ENCODE peak calls at places on chromosomes 4 and X, in four cellular contexts. One of them, this sample, is unnamed.

GRCh38 chrX:13764765-13765164 is 30.2 kb downstream of the OFD1 start:
- DNase-seq in HCT116: no peak
- DNase-seq in cardiac muscle cell: peak; percentile 17
- DNase-seq in transverse colon: no peak
- DNase-seq in this sample: peak; percentile 6

GRCh38 chrX:57964975-57965374 is 54.7 kb upstream of the ZXDA start:
- DNase-seq in HCT116: no peak
- DNase-seq in cardiac muscle cell: no peak
- DNase-seq in transverse colon: no peak
- DNase-seq in this sample: no peak

GRCh38 chr4:136002316-136002715 is 1530.0 kb downstream of the PCDH18 start:
- DNase-seq in HCT116: no peak
- DNase-seq in cardiac muscle cell: no peak
- DNase-seq in transverse colon: no peak
- DNase-seq in this sample: peak; percentile 4

GRCh38 chr4:7831330-7831729 is 108.3 kb downstream of the AFAP1 start:
- DNase-seq in HCT116: no peak
- DNase-seq in cardiac muscle cell: peak; percentile 70
- DNase-seq in transverse colon: no peak
- DNase-seq in this sample: peak; percentile 88

GRCh38 chr4:6470502-6471302 is 1.7 kb downstream of the PPP2R2C start:
- DNase-seq in HCT116: no peak
- DNase-seq in cardiac muscle cell: peak; percentile 64
- DNase-seq in transverse colon: no peak
- DNase-seq in this sample: no peak

GRCh38 chrX:148134578-148134977 is 153.4 kb downstream of the FMR1NB start:
- DNase-seq in HCT116: no peak
- DNase-seq in cardiac muscle cell: no peak
- DNase-seq in transverse colon: no peak
- DNase-seq in this sample: no peak

GRCh38 chr4:11263208-11263607 is 165.5 kb downstream of the HS3ST1 start:
- DNase-seq in HCT116: no peak
- DNase-seq in cardiac muscle cell: no peak
- DNase-seq in transverse colon: no peak
- DNase-seq in this sample: no peak

GRCh38 chr4:152776352-152776751 is 3.2 kb downstream of the TIGD4 start:
- DNase-seq in HCT116: no peak
- DNase-seq in cardiac muscle cell: peak; percentile 25
- DNase-seq in transverse colon: no peak
- DNase-seq in this sample: peak; percentile 1

GRCh38 chr4:76168688-76169087 is 20.5 kb upstream of the NUP54 start:
- DNase-seq in HCT116: no peak
- DNase-seq in cardiac muscle cell: no peak
- DNase-seq in transverse colon: no peak
- DNase-seq in this sample: no peak

GRCh38 chr4:128558896-128559669 is 250.4 kb upstream of the JADE1 start:
- DNase-seq in HCT116: no peak
- DNase-seq in cardiac muscle cell: peak; percentile 55
- DNase-seq in transverse colon: no peak
- DNase-seq in this sample: no peak

GRCh38 chr4:113596396-113596795 is 165.1 kb downstream of the CAMK2D start:
- DNase-seq in HCT116: peak; percentile 21
- DNase-seq in cardiac muscle cell: no peak
- DNase-seq in transverse colon: no peak
- DNase-seq in this sample: no peak

GRCh38 chr4:29539226-29539625 is 1180.9 kb upstream of the PCDH7 start:
- DNase-seq in HCT116: no peak
- DNase-seq in cardiac muscle cell: peak; percentile 2
- DNase-seq in transverse colon: no peak
- DNase-seq in this sample: no peak

GRCh38 chr4:166846939-166847338 is 387.4 kb downstream of the SPOCK3 start:
- DNase-seq in HCT116: no peak
- DNase-seq in cardiac muscle cell: no peak
- DNase-seq in transverse colon: no peak
- DNase-seq in this sample: no peak

GRCh38 chrX:154607370-154607769 is 11.7 kb downstream of the CTAG1B start:
- DNase-seq in HCT116: no peak
- DNase-seq in cardiac muscle cell: peak; percentile 4
- DNase-seq in transverse colon: no peak
- DNase-seq in this sample: no peak

GRCh38 chrX:1152090-1152489 is 60.4 kb downstream of the CRLF2 start:
- DNase-seq in HCT116: no peak
- DNase-seq in cardiac muscle cell: no peak
- DNase-seq in transverse colon: no peak
- DNase-seq in this sample: no peak

GRCh38 chr4:43757147-43757546 is 691.5 kb downstream of the KCTD8 start:
- DNase-seq in HCT116: no peak
- DNase-seq in cardiac muscle cell: no peak
- DNase-seq in transverse colon: no peak
- DNase-seq in this sample: no peak

GRCh38 chr4:114399085-114399484 is 199.5 kb upstream of the UGT8 start:
- DNase-seq in HCT116: no peak
- DNase-seq in cardiac muscle cell: no peak
- DNase-seq in transverse colon: no peak
- DNase-seq in this sample: no peak

GRCh38 chr4:22389240-22389871 is 126.5 kb downstream of the ADGRA3 start:
- DNase-seq in HCT116: peak; percentile 48
- DNase-seq in cardiac muscle cell: peak; percentile 88
- DNase-seq in transverse colon: peak; percentile 46
- DNase-seq in this sample: peak; percentile 77

GRCh38 chr4:2335729-2336101 is 73.8 kb upstream of the MXD4 start:
- DNase-seq in HCT116: no peak
- DNase-seq in cardiac muscle cell: no peak
- DNase-seq in transverse colon: no peak
- DNase-seq in this sample: no peak

GRCh38 chrX:136453771-136454170 is 34.0 kb upstream of the BRS3 start:
- DNase-seq in HCT116: no peak
- DNase-seq in cardiac muscle cell: no peak
- DNase-seq in transverse colon: no peak
- DNase-seq in this sample: no peak

GRCh38 chr4:83011779-83012630 is 1.4 kb upstream of the LIN54 start:
- DNase-seq in HCT116: no peak
- DNase-seq in cardiac muscle cell: no peak
- DNase-seq in transverse colon: peak; percentile 37
- DNase-seq in this sample: peak; percentile 16

GRCh38 chr4:158410272-158410671 is 111.4 kb upstream of the RXFP1 start:
- DNase-seq in HCT116: peak; percentile 3
- DNase-seq in cardiac muscle cell: peak; percentile 36
- DNase-seq in transverse colon: no peak
- DNase-seq in this sample: peak; percentile 6
- TF ChIP-seq CTCF in HCT116: no peak
- TF ChIP-seq CTCF in cardiac muscle cell: peak; percentile 12
- TF ChIP-seq CTCF in transverse colon: no peak
- TF ChIP-seq CTCF in this sample: peak; percentile 28

DNA sequence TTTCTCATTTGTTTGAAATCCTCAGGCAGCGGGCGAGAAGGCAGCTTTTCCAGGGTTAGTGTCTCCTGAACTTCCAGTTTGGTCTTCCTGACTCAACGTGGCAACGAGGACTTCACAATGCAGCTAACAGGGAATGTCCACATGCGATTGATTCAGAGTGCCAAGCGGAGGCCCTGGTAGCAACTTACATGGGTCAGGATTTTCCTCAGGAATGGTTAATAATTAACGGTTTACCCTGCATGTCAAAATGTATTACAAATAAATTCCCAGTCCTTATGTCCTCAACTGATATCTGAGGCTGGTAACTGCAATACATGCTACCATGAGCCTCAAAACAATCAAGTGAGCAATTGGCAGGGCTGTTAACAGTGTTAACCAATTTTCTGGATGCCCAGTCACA is 67.2 kb downstream of the MAP3K15 start:
- DNase-seq in HCT116: no peak
- DNase-seq in cardiac muscle cell: no peak
- DNase-seq in transverse colon: no peak
- DNase-seq in this sample: no peak
- H3K27ac ChIP-seq in HCT116: no peak overlapping the region
- H3K27ac ChIP-seq in cardiac muscle cell: no peak overlapping the region
- H3K27ac ChIP-seq in transverse colon: no peak overlapping the region
- H3K27ac ChIP-seq in this sample: no peak overlapping the region

GRCh38 chr4:73620115-73620792 is at the start of gene RASSF6:
- DNase-seq in HCT116: peak; percentile 55
- DNase-seq in cardiac muscle cell: no peak
- DNase-seq in transverse colon: peak; percentile 87
- DNase-seq in this sample: no peak
- H3K4me3 ChIP-seq in HCT116: peak within 1 kb of the TSS; percentile 45
- H3K4me3 ChIP-seq in cardiac muscle cell: peak within 1 kb of the TSS; percentile 22
- H3K4me3 ChIP-seq in transverse colon: peak within 1 kb of the TSS; percentile 45
- H3K4me3 ChIP-seq in this sample: peak within 1 kb of the TSS; percentile 40

GRCh38 chr4:41963105-41963504 is 18.5 kb upstream of the DCAF4L1 start:
- DNase-seq in HCT116: peak; percentile 10
- DNase-seq in cardiac muscle cell: peak; percentile 31
- DNase-seq in transverse colon: no peak
- DNase-seq in this sample: peak; percentile 10

GRCh38 chr4:41957634-41958033 is 22.4 kb downstream of the TMEM33 start:
- DNase-seq in HCT116: peak; percentile 24
- DNase-seq in cardiac muscle cell: peak; percentile 24
- DNase-seq in transverse colon: no peak
- DNase-seq in this sample: no peak
- TF ChIP-seq CTCF in HCT116: peak; percentile 51
- TF ChIP-seq CTCF in cardiac muscle cell: peak; percentile 37
- TF ChIP-seq CTCF in transverse colon: no peak
- TF ChIP-seq CTCF in this sample: peak; percentile 39

GRCh38 chr4:100869266-100869665 is 351.4 kb upstream of the EMCN start:
- DNase-seq in HCT116: no peak
- DNase-seq in cardiac muscle cell: no peak
- DNase-seq in transverse colon: no peak
- DNase-seq in this sample: no peak
- H3K27ac ChIP-seq in HCT116: no peak overlapping the region
- H3K27ac ChIP-seq in cardiac muscle cell: no peak overlapping the region
- H3K27ac ChIP-seq in transverse colon: no peak overlapping the region
- H3K27ac ChIP-seq in this sample: no peak overlapping the region

GRCh38 chr4:40623707-40624106 is 6.0 kb downstream of the RBM47 start:
- DNase-seq in HCT116: no peak
- DNase-seq in cardiac muscle cell: no peak
- DNase-seq in transverse colon: no peak
- DNase-seq in this sample: no peak

GRCh38 chr4:40628888-40629287 is 776 bp downstream of the RBM47 start:
- DNase-seq in HCT116: no peak
- DNase-seq in cardiac muscle cell: no peak
- DNase-seq in transverse colon: no peak
- DNase-seq in this sample: no peak

GRCh38 chr4:40629401-40630334 is at the start of gene RBM47:
- DNase-seq in HCT116: peak; percentile 50
- DNase-seq in cardiac muscle cell: peak; percentile 79
- DNase-seq in transverse colon: peak; percentile 89
- DNase-seq in this sample: peak; percentile 4

GRCh38 chr4:40627540-40627939 is 2.1 kb downstream of the RBM47 start:
- DNase-seq in HCT116: no peak
- DNase-seq in cardiac muscle cell: no peak
- DNase-seq in transverse colon: no peak
- DNase-seq in this sample: no peak

GRCh38 chr4:40626183-40626990 is 3.3 kb downstream of the RBM47 start:
- DNase-seq in HCT116: no peak
- DNase-seq in cardiac muscle cell: peak; percentile 49
- DNase-seq in transverse colon: no peak
- DNase-seq in this sample: peak; percentile 4
- H3K4me3 ChIP-seq in HCT116: no peak overlapping the region
- H3K4me3 ChIP-seq in cardiac muscle cell: no peak overlapping the region
- H3K4me3 ChIP-seq in transverse colon: no peak overlapping the region
- H3K4me3 ChIP-seq in this sample: no peak overlapping the region

GRCh38 chrX:47628980-47629379 is 750 bp downstream of the CFP start:
- DNase-seq in HCT116: no peak
- DNase-seq in cardiac muscle cell: no peak
- DNase-seq in transverse colon: no peak
- DNase-seq in this sample: no peak
- TF ChIP-seq CTCF in HCT116: peak; percentile 21
- TF ChIP-seq CTCF in cardiac muscle cell: peak; percentile 12
- TF ChIP-seq CTCF in transverse colon: no peak
- TF ChIP-seq CTCF in this sample: peak; percentile 26

DNA sequence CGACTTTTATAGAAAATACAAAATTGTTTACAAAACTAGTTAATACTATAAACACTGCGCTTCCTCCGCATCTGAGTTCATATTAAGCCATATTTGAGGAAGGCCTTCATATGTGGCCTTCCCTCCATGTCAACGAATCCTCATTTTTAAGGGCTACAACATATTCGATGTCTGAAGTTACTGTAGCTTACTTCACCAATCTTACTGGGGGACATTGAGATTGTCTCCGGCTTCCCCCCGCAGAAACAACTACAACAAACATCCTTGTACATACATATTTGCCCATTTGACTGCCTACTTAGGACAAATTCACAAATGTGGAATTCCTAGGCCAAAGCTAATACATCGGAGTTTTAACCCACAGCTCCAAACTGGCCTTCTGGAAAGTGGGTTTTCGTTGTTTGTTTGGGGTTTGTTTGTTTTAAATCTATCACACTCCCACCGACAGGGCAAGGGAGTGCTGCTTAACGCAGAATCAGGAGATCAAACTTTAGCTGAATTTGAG is 581 bp upstream of the FAM114A1 start:
- DNase-seq in HCT116: no peak
- DNase-seq in cardiac muscle cell: no peak
- DNase-seq in transverse colon: no peak
- DNase-seq in this sample: no peak
- H3K27ac ChIP-seq in HCT116: peak overlapping the region; percentile 20
- H3K27ac ChIP-seq in cardiac muscle cell: peak overlapping the region; percentile 77
- H3K27ac ChIP-seq in transverse colon: peak overlapping the region; percentile 97
- H3K27ac ChIP-seq in this sample: peak overlapping the region; percentile 93

DNA sequence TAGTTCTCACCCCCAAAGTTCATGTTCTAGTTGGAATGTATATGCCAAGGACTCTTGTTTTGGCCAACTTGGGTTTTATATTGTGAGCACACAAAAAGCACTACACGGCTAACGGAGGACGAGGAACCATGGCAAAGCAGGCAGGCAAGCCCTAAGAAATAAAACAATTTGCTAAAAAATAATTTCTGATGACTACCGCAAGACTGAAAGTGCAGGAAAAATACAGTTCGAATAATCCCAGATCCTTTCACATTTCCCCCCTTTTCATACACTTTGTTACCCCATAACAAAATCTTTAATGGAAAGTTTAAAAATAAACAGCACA is 12.2 kb upstream of the PITX2 start:
- DNase-seq in HCT116: no peak
- DNase-seq in cardiac muscle cell: no peak
- DNase-seq in transverse colon: no peak
- DNase-seq in this sample: no peak
- H3K4me3 ChIP-seq in HCT116: no peak overlapping the region
- H3K4me3 ChIP-seq in cardiac muscle cell: no peak overlapping the region
- H3K4me3 ChIP-seq in transverse colon: no peak overlapping the region
- H3K4me3 ChIP-seq in this sample: no peak overlapping the region

This sample was measured in brain microvascular endothelial cell.